ENCODE peak calls at places on chromosomes 13 and 19, in nine cellular contexts. Y is DMS53; H is activated naive CD4-positive, alpha-beta T cell treated with anti-CD3 and anti-CD28 coated beads, Interleukin-2, amount 10 ng/mL, durations not matched to agents 7 days and 5 days; J is HCEC 1CT; G is cardiac fibroblast; T is activated CD4-positive, CD25-positive, alpha-beta regulatory T cell; C is stimulated activated CD4-positive, alpha-beta T cell treated with anti-CD3 and anti-CD28 coated beads, Interleukin-1b, Interleukin-23, amount 100 ng/mL, for 24 hours; L is T-cell; K is HAP-1. W is an unnamed sample.

GRCh38 chr19:21603431-21604153 is 98.2 kb downstream of the ZNF429 start:
- DNase-seq in Y (no peak), H (no peak), J (no peak), G (no peak), T (no peak), C (no peak), L (no peak), K (no peak), W (no peak)

GRCh38 chr13:40503966-40504591 is 162.4 kb downstream of the FOXO1 start:
- DNase-seq in Y (peak; percentile 28), H (no peak), J (no peak), G (peak; percentile 96), T (no peak), C (no peak), L (no peak), K (no peak), W (no peak)

GRCh38 chr19:17041994-17042393 is 15.4 kb upstream of the CPAMD8 start:
- DNase-seq in Y (no peak), H (no peak), J (no peak), G (no peak), T (no peak), C (no peak), L (no peak), K (no peak), W (no peak)

GRCh38 chr19:53076984-53077383 is 26.2 kb downstream of the ZNF160 start:
- DNase-seq in Y (peak; percentile 46), H (no peak), J (no peak), G (peak; percentile 70), T (no peak), C (no peak), L (no peak), K (no peak), W (no peak)

GRCh38 chr13:59890064-59890463 is 273.7 kb downstream of the DIAPH3 start:
- DNase-seq in Y (no peak), H (no peak), J (no peak), G (no peak), T (no peak), C (no peak), L (no peak), K (no peak), W (no peak)

GRCh38 chr19:40550951-40551350 is 25.7 kb upstream of the SHKBP1 start:
- DNase-seq in Y (no peak), H (no peak), J (no peak), G (no peak), T (no peak), C (no peak), L (no peak), K (no peak), W (no peak)

GRCh38 chr13:82636119-82636518 is 1246.2 kb downstream of the SLITRK1 start:
- DNase-seq in Y (peak; percentile 18), H (no peak), J (peak; percentile 36), G (no peak), T (no peak), C (no peak), L (no peak), K (no peak), W (no peak)

GRCh38 chr19:45218887-45219780 is 26.1 kb downstream of the EXOC3L2 start:
- DNase-seq in Y (no peak), H (no peak), J (no peak), G (no peak), T (no peak), C (no peak), L (no peak), K (no peak), W (no peak)